ENCODE peak calls at places on chromosome 6, in ten cellular contexts. I, H, N, O, Y, X, B, T, M and F are unnamed samples.

GRCh38 chr6:683742-684440 is 9.0 kb downstream of the EXOC2 start:
- DNase-seq in I (peak), H (peak), N (no peak), O (peak), Y (no peak), X (no peak), B (no peak), T (peak), M (no peak), F (no peak)

GRCh38 chr6:134519456-134519855 is 201.5 kb upstream of the SGK1 start:
- DNase-seq in I (no peak), H (no peak), N (peak), O (no peak), Y (no peak), X (no peak), B (peak), T (no peak), M (peak), F (no peak)

GRCh38 chr6:154566866-154567265 is 56.4 kb upstream of the CNKSR3 start:
- DNase-seq in I (no peak), H (no peak), N (no peak), O (no peak), Y (no peak), X (no peak), B (no peak), T (no peak), M (no peak), F (no peak)

GRCh38 chr6:44006872-44007303 is 120.4 kb downstream of the MRPL14 start:
- DNase-seq in I (no peak), H (no peak), N (no peak), O (no peak), Y (no peak), X (no peak), B (no peak), T (no peak), M (no peak), F (no peak)

GRCh38 chr6:104957301-104958177 is 632 bp downstream of the LIN28B start:
- DNase-seq in I (no peak), H (no peak), N (no peak), O (peak), Y (no peak), X (no peak), B (no peak), T (no peak), M (no peak), F (no peak)

GRCh38 chr6:26305097-26305841 is 59.7 kb upstream of the BTN3A2 start:
- DNase-seq in I (no peak), H (no peak), N (peak), O (peak), Y (no peak), X (peak), B (peak), T (peak), M (no peak), F (no peak)

GRCh38 chr6:80106418-80107235 is at the start of gene BCKDHB:
- DNase-seq in I (peak), H (peak), N (peak), O (peak), Y (peak), X (peak), B (peak), T (peak), M (peak), F (peak)

GRCh38 chr6:136415351-136416005 is 125.8 kb upstream of the BCLAF1 start:
- DNase-seq in I (no peak), H (no peak), N (no peak), O (peak), Y (no peak), X (no peak), B (no peak), T (no peak), M (peak), F (no peak)

GRCh38 chr6:166570929-166571699 is 15.4 kb downstream of the RAMACL start:
- DNase-seq in I (no peak), H (no peak), N (no peak), O (no peak), Y (no peak), X (no peak), B (no peak), T (no peak), M (no peak), F (no peak)

GRCh38 chr6:66526061-66526460 is 819.0 kb upstream of the EYS start:
- DNase-seq in I (no peak), H (no peak), N (no peak), O (peak), Y (no peak), X (no peak), B (no peak), T (no peak), M (no peak), F (no peak)

GRCh38 chr6:150331344-150331743 is 37.5 kb upstream of the IYD start:
- DNase-seq in I (no peak), H (no peak), N (no peak), O (no peak), Y (no peak), X (no peak), B (no peak), T (no peak), M (no peak), F (no peak)

GRCh38 chr6:135434095-135434494 is 63.4 kb downstream of the AHI1 start:
- DNase-seq in I (no peak), H (no peak), N (no peak), O (no peak), Y (no peak), X (no peak), B (no peak), T (no peak), M (no peak), F (no peak)

GRCh38 chr6:71268710-71269437 is 19.7 kb upstream of the OGFRL1 start:
- DNase-seq in I (no peak), H (no peak), N (no peak), O (no peak), Y (no peak), X (no peak), B (no peak), T (no peak), M (no peak), F (no peak)

GRCh38 chr6:132188865-132189264 is 212.4 kb downstream of the MOXD1 start:
- DNase-seq in I (no peak), H (peak), N (no peak), O (peak), Y (no peak), X (no peak), B (no peak), T (peak), M (no peak), F (no peak)

GRCh38 chr6:88520445-88520844 is 354.3 kb upstream of the CNR1 start:
- DNase-seq in I (no peak), H (no peak), N (no peak), O (no peak), Y (no peak), X (no peak), B (no peak), T (no peak), M (no peak), F (no peak)

GRCh38 chr6:6596529-6596928 is 8.0 kb downstream of the LY86 start:
- DNase-seq in I (no peak), H (no peak), N (peak), O (no peak), Y (no peak), X (no peak), B (no peak), T (no peak), M (no peak), F (no peak)

GRCh38 chr6:21748343-21749063 is 155.0 kb downstream of the SOX4 start:
- DNase-seq in I (no peak), H (no peak), N (no peak), O (peak), Y (no peak), X (no peak), B (no peak), T (peak), M (no peak), F (no peak)

GRCh38 chr6:82773061-82773717 is 292.5 kb downstream of the UBE3D start:
- DNase-seq in I (no peak), H (no peak), N (no peak), O (no peak), Y (no peak), X (no peak), B (no peak), T (no peak), M (no peak), F (no peak)

GRCh38 chr6:163667372-163668060 is 253.0 kb downstream of the QKI start:
- DNase-seq in I (no peak), H (peak), N (peak), O (no peak), Y (no peak), X (no peak), B (peak), T (peak), M (peak), F (no peak)

GRCh38 chr6:28802417-28803336 is 121.1 kb downstream of the TRIM27 start:
- DNase-seq in I (no peak), H (no peak), N (no peak), O (peak), Y (no peak), X (no peak), B (no peak), T (peak), M (peak), F (no peak)

GRCh38 chr6:124203106-124203811 is 399.6 kb downstream of the NKAIN2 start:
- DNase-seq in I (no peak), H (peak), N (no peak), O (peak), Y (no peak), X (no peak), B (no peak), T (peak), M (no peak), F (peak)

GRCh38 chr6:111799576-111800467 is 73.4 kb downstream of the FYN start:
- DNase-seq in I (no peak), H (no peak), N (no peak), O (no peak), Y (no peak), X (no peak), B (no peak), T (no peak), M (no peak), F (no peak)

GRCh38 chr6:163415620-163416379 is 1.3 kb downstream of the QKI start:
- DNase-seq in I (no peak), H (no peak), N (peak), O (peak), Y (peak), X (no peak), B (no peak), T (peak), M (no peak), F (no peak)

GRCh38 chr6:153563001-153563400 is 431.9 kb upstream of the RGS17 start:
- DNase-seq in I (no peak), H (no peak), N (no peak), O (no peak), Y (no peak), X (no peak), B (no peak), T (no peak), M (no peak), F (no peak)

GRCh38 chr6:87431263-87431662 is 23.5 kb downstream of the CFAP206 start:
- DNase-seq in I (no peak), H (no peak), N (no peak), O (peak), Y (no peak), X (no peak), B (no peak), T (no peak), M (no peak), F (no peak)

GRCh38 chr6:7315684-7316366 is 2.8 kb upstream of the SSR1 start:
- DNase-seq in I (no peak), H (no peak), N (no peak), O (no peak), Y (no peak), X (no peak), B (no peak), T (no peak), M (no peak), F (no peak)

GRCh38 chr6:15264902-15265761 is 19.3 kb downstream of the JARID2 start:
- DNase-seq in I (no peak), H (peak), N (peak), O (peak), Y (peak), X (no peak), B (peak), T (peak), M (no peak), F (no peak)

GRCh38 chr6:4610256-4610655 is 165.9 kb upstream of the CDYL start:
- DNase-seq in I (no peak), H (peak), N (peak), O (peak), Y (peak), X (no peak), B (no peak), T (peak), M (no peak), F (peak)

GRCh38 chr6:144008501-144009245 is 614 bp upstream of the PLAGL1 start:
- DNase-seq in I (no peak), H (no peak), N (no peak), O (peak), Y (no peak), X (no peak), B (no peak), T (no peak), M (no peak), F (no peak)

GRCh38 chr6:16716450-16716858 is 44.8 kb downstream of the ATXN1 start:
- DNase-seq in I (no peak), H (no peak), N (no peak), O (no peak), Y (no peak), X (no peak), B (no peak), T (no peak), M (no peak), F (no peak)

GRCh38 chr6:16713597-16713996 is 47.7 kb downstream of the ATXN1 start:
- DNase-seq in I (no peak), H (no peak), N (no peak), O (no peak), Y (no peak), X (no peak), B (no peak), T (no peak), M (no peak), F (no peak)

GRCh38 chr6:16711551-16712249 is 49.6 kb downstream of the ATXN1 start:
- DNase-seq in I (no peak), H (no peak), N (no peak), O (peak), Y (no peak), X (peak), B (no peak), T (no peak), M (no peak), F (no peak)

GRCh38 chr6:16712931-16713484 is 48.3 kb downstream of the ATXN1 start:
- DNase-seq in I (peak), H (peak), N (peak), O (peak), Y (peak), X (no peak), B (peak), T (peak), M (no peak), F (peak)

GRCh38 chr6:16712250-16712930 is 48.9 kb downstream of the ATXN1 start:
- DNase-seq in I (no peak), H (no peak), N (no peak), O (no peak), Y (no peak), X (no peak), B (no peak), T (no peak), M (no peak), F (no peak)
- H3K4me3 ChIP-seq in I (peak), H (peak), N (no peak), O (peak), Y (no peak), X (peak), B (no peak), T (no peak), M (peak), F (no peak)

GRCh38 chr6:37607949-37608348 is 89.7 kb downstream of the MDGA1 start:
- DNase-seq in I (no peak), H (peak), N (no peak), O (peak), Y (no peak), X (no peak), B (no peak), T (peak), M (no peak), F (no peak)

GRCh38 chr6:37611516-37611915 is 86.2 kb downstream of the MDGA1 start:
- DNase-seq in I (no peak), H (no peak), N (no peak), O (no peak), Y (no peak), X (no peak), B (no peak), T (no peak), M (no peak), F (no peak)

GRCh38 chr6:37612475-37612874 is 85.2 kb downstream of the MDGA1 start:
- DNase-seq in I (no peak), H (no peak), N (no peak), O (peak), Y (no peak), X (no peak), B (no peak), T (peak), M (no peak), F (no peak)

GRCh38 chr6:37603284-37603683 is 94.4 kb downstream of the MDGA1 start:
- DNase-seq in I (no peak), H (no peak), N (no peak), O (no peak), Y (no peak), X (no peak), B (no peak), T (no peak), M (no peak), F (no peak)

GRCh38 chr6:37608587-37608986 is 89.1 kb downstream of the MDGA1 start:
- DNase-seq in I (no peak), H (no peak), N (no peak), O (no peak), Y (no peak), X (no peak), B (no peak), T (no peak), M (no peak), F (no peak)
- H3K4me3 ChIP-seq in I (no peak), H (no peak), N (no peak), O (no peak), Y (no peak), X (no peak), B (no peak), T (no peak), M (no peak), F (no peak)

GRCh38 chr6:17877196-17877889 is 110.1 kb downstream of the KIF13A start:
- DNase-seq in I (no peak), H (peak), N (no peak), O (peak), Y (no peak), X (no peak), B (no peak), T (peak), M (no peak), F (no peak)

GRCh38 chr6:17878734-17879133 is 108.7 kb downstream of the KIF13A start:
- DNase-seq in I (no peak), H (no peak), N (no peak), O (no peak), Y (no peak), X (no peak), B (no peak), T (no peak), M (no peak), F (no peak)

GRCh38 chr6:17874753-17875152 is 112.7 kb downstream of the KIF13A start:
- DNase-seq in I (no peak), H (no peak), N (no peak), O (no peak), Y (no peak), X (no peak), B (no peak), T (no peak), M (no peak), F (no peak)

GRCh38 chr6:17879224-17879623 is 108.2 kb downstream of the KIF13A start:
- DNase-seq in I (no peak), H (no peak), N (no peak), O (peak), Y (no peak), X (no peak), B (no peak), T (peak), M (no peak), F (no peak)

DNA sequence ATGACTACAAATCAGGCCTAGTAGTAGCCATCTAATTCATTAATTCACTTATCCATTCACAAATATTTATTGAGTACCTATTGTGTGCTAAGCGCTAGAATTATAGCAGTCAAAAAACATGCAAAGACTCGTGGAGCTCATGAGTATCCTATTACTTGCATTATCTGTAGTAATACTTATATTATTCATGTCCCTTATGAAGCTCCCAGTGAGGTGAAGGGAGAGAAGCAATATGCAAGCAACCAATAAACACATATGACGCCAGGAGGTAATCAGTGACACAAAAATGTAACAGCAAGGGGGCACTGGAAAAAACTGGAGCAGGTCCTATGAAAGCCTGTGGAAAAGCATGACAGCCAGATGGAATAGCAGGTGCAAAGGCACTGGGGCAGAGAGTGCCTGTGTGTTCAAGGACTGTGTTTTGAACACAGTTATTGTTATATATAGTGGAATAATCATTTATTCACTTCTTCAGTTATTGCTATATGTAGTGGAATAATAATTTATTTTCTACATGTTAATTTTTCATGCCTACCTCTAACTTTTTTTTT is 109.5 kb downstream of the KIF13A start:
- DNase-seq in I (no peak), H (no peak), N (no peak), O (no peak), Y (no peak), X (no peak), B (no peak), T (no peak), M (no peak), F (no peak)
- H3K4me3 ChIP-seq in I (no peak), H (no peak), N (no peak), O (no peak), Y (no peak), X (no peak), B (no peak), T (no peak), M (no peak), F (no peak)

DNA sequence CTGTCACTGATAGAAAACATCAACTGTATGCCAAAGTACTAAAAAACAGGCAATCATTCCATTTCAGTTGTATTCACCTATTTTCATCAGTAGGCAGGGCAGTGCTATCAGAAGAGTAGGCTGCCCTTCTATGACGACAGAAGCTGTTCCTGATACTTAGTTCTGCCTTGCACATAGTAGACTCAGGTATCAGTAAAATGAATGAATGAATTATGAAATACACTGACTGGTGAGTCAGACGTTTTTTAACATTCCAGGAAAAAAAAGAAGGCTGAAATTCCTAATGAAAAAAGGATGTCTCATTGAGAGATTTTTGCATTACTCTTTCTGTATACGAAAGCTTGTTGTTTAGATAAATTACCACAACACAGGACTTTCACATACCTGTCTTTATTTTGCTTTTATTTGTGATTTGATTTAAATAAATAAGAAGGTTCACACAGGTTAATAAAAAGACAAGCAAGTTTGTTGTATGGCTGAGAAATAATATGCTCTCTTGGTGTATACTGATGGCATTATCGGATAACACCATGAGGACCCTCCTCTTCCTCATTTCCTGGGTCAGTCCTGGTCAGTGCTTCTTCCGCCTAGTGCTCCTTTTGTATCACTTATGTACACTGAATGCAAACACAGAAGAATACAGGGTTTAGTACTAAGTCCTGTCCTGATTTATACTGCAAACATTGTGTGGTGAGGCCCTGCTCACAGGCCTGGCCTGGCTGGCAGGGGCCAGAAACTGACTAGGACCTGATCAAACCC is 39.4 kb upstream of the SPDEF start:
- DNase-seq in I (no peak), H (no peak), N (no peak), O (peak), Y (no peak), X (no peak), B (no peak), T (no peak), M (no peak), F (no peak)
- H3K4me3 ChIP-seq in I (no peak), H (no peak), N (no peak), O (no peak), Y (no peak), X (no peak), B (no peak), T (no peak), M (no peak), F (no peak)

DNA sequence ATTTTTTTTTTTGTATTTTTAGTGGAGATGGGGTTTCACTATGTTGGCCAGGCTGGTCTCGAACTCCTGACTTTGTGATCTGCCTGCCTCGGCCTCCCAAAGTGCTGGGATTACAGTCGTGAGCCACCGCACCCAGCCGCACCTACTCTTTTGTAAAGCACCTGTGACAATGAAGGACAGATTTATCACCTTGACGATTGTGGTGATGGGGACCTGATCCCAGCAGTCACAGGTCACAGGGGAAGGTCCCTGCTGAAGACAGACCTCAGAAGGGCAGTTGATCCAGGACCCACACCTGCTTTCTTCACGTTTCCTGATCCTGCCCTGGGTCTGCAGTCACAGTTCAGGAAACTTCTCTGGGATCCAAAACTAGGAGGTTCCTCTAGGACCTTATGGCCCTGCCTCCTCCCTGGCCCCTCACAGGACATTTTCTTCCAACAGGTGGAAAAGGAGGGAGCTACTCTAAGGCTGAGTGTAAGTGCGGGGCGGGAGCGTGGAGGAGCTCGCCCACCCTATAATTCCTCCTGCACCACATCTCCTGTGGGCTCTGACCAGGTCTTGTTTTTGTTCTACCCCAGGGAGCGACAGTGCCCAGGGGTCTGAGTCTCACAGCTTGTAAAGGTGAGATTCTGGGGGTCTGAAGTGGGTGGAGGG is 2.8 kb downstream of the HLA-E start:
- DNase-seq in I (no peak), H (no peak), N (no peak), O (no peak), Y (no peak), X (no peak), B (no peak), T (no peak), M (no peak), F (no peak)
- H3K4me3 ChIP-seq in I (no peak), H (no peak), N (peak), O (no peak), Y (peak), X (peak), B (peak), T (no peak), M (no peak), F (no peak)